ENCODE peak calls at places on chromosomes 11 and 22, in nine cellular contexts. R, E, D, H, K, F, A, B and T are unnamed samples.

GRCh38 chr11:3995307-3995706 is 99.3 kb upstream of the RRM1 start:
- DNase-seq in E (no peak), K (no peak), R (no peak), A (no peak), B (no peak), D (no peak), F (no peak), H (no peak), T (no peak)

GRCh38 chr11:16605440-16605970 is 132.9 kb upstream of the C11orf58 start:
- DNase-seq in K (no peak), F (peak; percentile 70), B (no peak), E (no peak), A (no peak), H (no peak), D (peak; percentile 42), R (no peak), T (no peak)

GRCh38 chr11:13355191-13355590 is 77.6 kb downstream of the BMAL1 start:
- DNase-seq in D (no peak), F (no peak), K (no peak), A (no peak), B (no peak), E (no peak), R (no peak), H (no peak), T (no peak)

GRCh38 chr11:35622070-35622469 is 3.8 kb downstream of the FJX1 start:
- DNase-seq in R (no peak), A (no peak), H (no peak), F (no peak), E (no peak), B (no peak), K (no peak), D (peak; percentile 94), T (no peak)

GRCh38 chr11:26286472-26287066 is 45.4 kb upstream of the ANO3 start:
- DNase-seq in K (no peak), E (no peak), H (no peak), F (no peak), B (no peak), R (peak; percentile 49), A (no peak), D (peak; percentile 27), T (no peak)

GRCh38 chr11:43943357-43943930 is 1.0 kb downstream of the C11orf96 start:
- DNase-seq in B (no peak), R (no peak), H (no peak), E (no peak), A (no peak), F (no peak), K (no peak), D (peak; percentile 23), T (no peak)

GRCh38 chr11:70628881-70629844 is 230.8 kb downstream of the CTTN start:
- DNase-seq in H (peak; percentile 53), D (no peak), A (no peak), F (no peak), K (no peak), R (no peak), B (no peak), E (no peak), T (no peak)

GRCh38 chr22:50703726-50704509 is 31.3 kb downstream of the SHANK3 start:
- DNase-seq in D (no peak), H (peak; percentile 11), F (peak; percentile 54), B (no peak), R (no peak), E (no peak), K (peak; percentile 45), A (no peak), T (no peak)

GRCh38 chr11:129061466-129062194 is 119.0 kb upstream of the TP53AIP1 start:
- DNase-seq in B (no peak), R (no peak), E (no peak), A (no peak), D (peak; percentile 93), H (no peak), F (no peak), K (no peak), T (no peak)